ENCODE peak calls at places on chromosomes 1 and 21, in eight cellular contexts. One of them, this sample, is unnamed.

GRCh38 chr21:33909756-33910155 is 5.8 kb downstream of the ATP5PO start:
- DNase-seq in germinal center: no peak
- DNase-seq in stimulated activated CD4-positive, alpha-beta T cell treated with anti-CD3 and anti-CD28 coated beads, TNF-alpha, amount 100 ng/mL, for 24 hours: no peak
- DNase-seq in HT1080: no peak
- DNase-seq in fibroblast of lung: no peak
- DNase-seq in NAMALWA: no peak
- DNase-seq in activated gamma-delta T cell: no peak
- DNase-seq in stimulated activated CD8-positive, alpha-beta memory T cell treated with anti-CD3 and anti-CD28 coated beads, Interleukin-15, amount 100 ng/mL, for 1 hour: no peak
- DNase-seq in this sample: no peak

GRCh38 chr1:53543130-53543770 is 84.1 kb downstream of the DMRTB1 start:
- DNase-seq in germinal center: no peak
- DNase-seq in stimulated activated CD4-positive, alpha-beta T cell treated with anti-CD3 and anti-CD28 coated beads, TNF-alpha, amount 100 ng/mL, for 24 hours: no peak
- DNase-seq in HT1080: no peak
- DNase-seq in fibroblast of lung: no peak
- DNase-seq in NAMALWA: no peak
- DNase-seq in activated gamma-delta T cell: no peak
- DNase-seq in stimulated activated CD8-positive, alpha-beta memory T cell treated with anti-CD3 and anti-CD28 coated beads, Interleukin-15, amount 100 ng/mL, for 1 hour: no peak
- DNase-seq in this sample: no peak

GRCh38 chr1:1577367-1578011 is 2.8 kb upstream of the SSU72 start:
- DNase-seq in germinal center: no peak
- DNase-seq in stimulated activated CD4-positive, alpha-beta T cell treated with anti-CD3 and anti-CD28 coated beads, TNF-alpha, amount 100 ng/mL, for 24 hours: no peak
- DNase-seq in HT1080: no peak
- DNase-seq in fibroblast of lung: no peak
- DNase-seq in NAMALWA: no peak
- DNase-seq in activated gamma-delta T cell: no peak
- DNase-seq in stimulated activated CD8-positive, alpha-beta memory T cell treated with anti-CD3 and anti-CD28 coated beads, Interleukin-15, amount 100 ng/mL, for 1 hour: no peak
- DNase-seq in this sample: no peak

GRCh38 chr1:64163972-64164371 is 39.5 kb upstream of the UBE2U start:
- DNase-seq in germinal center: no peak
- DNase-seq in stimulated activated CD4-positive, alpha-beta T cell treated with anti-CD3 and anti-CD28 coated beads, TNF-alpha, amount 100 ng/mL, for 24 hours: no peak
- DNase-seq in HT1080: peak; percentile 32
- DNase-seq in fibroblast of lung: peak; percentile 71
- DNase-seq in NAMALWA: no peak
- DNase-seq in activated gamma-delta T cell: no peak
- DNase-seq in stimulated activated CD8-positive, alpha-beta memory T cell treated with anti-CD3 and anti-CD28 coated beads, Interleukin-15, amount 100 ng/mL, for 1 hour: no peak
- DNase-seq in this sample: no peak

GRCh38 chr21:37758997-37759396 is 157.3 kb downstream of the KCNJ6 start:
- DNase-seq in germinal center: peak; percentile 28
- DNase-seq in stimulated activated CD4-positive, alpha-beta T cell treated with anti-CD3 and anti-CD28 coated beads, TNF-alpha, amount 100 ng/mL, for 24 hours: peak; percentile 7
- DNase-seq in HT1080: peak; percentile 33
- DNase-seq in fibroblast of lung: peak; percentile 59
- DNase-seq in NAMALWA: peak; percentile 47
- DNase-seq in activated gamma-delta T cell: no peak
- DNase-seq in stimulated activated CD8-positive, alpha-beta memory T cell treated with anti-CD3 and anti-CD28 coated beads, Interleukin-15, amount 100 ng/mL, for 1 hour: no peak
- DNase-seq in this sample: peak; percentile 43

GRCh38 chr1:154607084-154607747 is 770 bp downstream of the ADAR start:
- DNase-seq in germinal center: no peak
- DNase-seq in stimulated activated CD4-positive, alpha-beta T cell treated with anti-CD3 and anti-CD28 coated beads, TNF-alpha, amount 100 ng/mL, for 24 hours: no peak
- DNase-seq in HT1080: peak; percentile 19
- DNase-seq in fibroblast of lung: peak; percentile 52
- DNase-seq in NAMALWA: peak; percentile 70
- DNase-seq in activated gamma-delta T cell: no peak
- DNase-seq in stimulated activated CD8-positive, alpha-beta memory T cell treated with anti-CD3 and anti-CD28 coated beads, Interleukin-15, amount 100 ng/mL, for 1 hour: peak; percentile 20
- DNase-seq in this sample: peak; percentile 42

GRCh38 chr1:236064674-236065508 is at the start of gene NID1:
- DNase-seq in germinal center: peak; percentile 26
- DNase-seq in stimulated activated CD4-positive, alpha-beta T cell treated with anti-CD3 and anti-CD28 coated beads, TNF-alpha, amount 100 ng/mL, for 24 hours: peak; percentile 14
- DNase-seq in HT1080: peak; percentile 70
- DNase-seq in fibroblast of lung: peak; percentile 88
- DNase-seq in NAMALWA: no peak
- DNase-seq in activated gamma-delta T cell: peak; percentile 16
- DNase-seq in stimulated activated CD8-positive, alpha-beta memory T cell treated with anti-CD3 and anti-CD28 coated beads, Interleukin-15, amount 100 ng/mL, for 1 hour: no peak
- DNase-seq in this sample: peak; percentile 25

GRCh38 chr1:157147906-157148717 is 9.9 kb upstream of the ETV3 start:
- DNase-seq in germinal center: no peak
- DNase-seq in stimulated activated CD4-positive, alpha-beta T cell treated with anti-CD3 and anti-CD28 coated beads, TNF-alpha, amount 100 ng/mL, for 24 hours: no peak
- DNase-seq in HT1080: peak; percentile 26
- DNase-seq in fibroblast of lung: no peak
- DNase-seq in NAMALWA: no peak
- DNase-seq in activated gamma-delta T cell: no peak
- DNase-seq in stimulated activated CD8-positive, alpha-beta memory T cell treated with anti-CD3 and anti-CD28 coated beads, Interleukin-15, amount 100 ng/mL, for 1 hour: no peak
- DNase-seq in this sample: peak; percentile 54

GRCh38 chr21:41483415-41483814 is 24.5 kb downstream of the TMPRSS2 start:
- DNase-seq in germinal center: no peak
- DNase-seq in stimulated activated CD4-positive, alpha-beta T cell treated with anti-CD3 and anti-CD28 coated beads, TNF-alpha, amount 100 ng/mL, for 24 hours: no peak
- DNase-seq in HT1080: no peak
- DNase-seq in fibroblast of lung: no peak
- DNase-seq in NAMALWA: no peak
- DNase-seq in activated gamma-delta T cell: no peak
- DNase-seq in stimulated activated CD8-positive, alpha-beta memory T cell treated with anti-CD3 and anti-CD28 coated beads, Interleukin-15, amount 100 ng/mL, for 1 hour: no peak
- DNase-seq in this sample: peak; percentile 53

GRCh38 chr1:228983231-228983660 is 248.0 kb downstream of the RHOU start:
- DNase-seq in germinal center: no peak
- DNase-seq in stimulated activated CD4-positive, alpha-beta T cell treated with anti-CD3 and anti-CD28 coated beads, TNF-alpha, amount 100 ng/mL, for 24 hours: no peak
- DNase-seq in HT1080: no peak
- DNase-seq in fibroblast of lung: no peak
- DNase-seq in NAMALWA: no peak
- DNase-seq in activated gamma-delta T cell: no peak
- DNase-seq in stimulated activated CD8-positive, alpha-beta memory T cell treated with anti-CD3 and anti-CD28 coated beads, Interleukin-15, amount 100 ng/mL, for 1 hour: no peak
- DNase-seq in this sample: no peak

GRCh38 chr1:156214024-156214748 is 1.4 kb downstream of the PMF1 start:
- DNase-seq in germinal center: no peak
- DNase-seq in stimulated activated CD4-positive, alpha-beta T cell treated with anti-CD3 and anti-CD28 coated beads, TNF-alpha, amount 100 ng/mL, for 24 hours: no peak
- DNase-seq in HT1080: peak; percentile 62
- DNase-seq in fibroblast of lung: peak; percentile 9
- DNase-seq in NAMALWA: no peak
- DNase-seq in activated gamma-delta T cell: no peak
- DNase-seq in stimulated activated CD8-positive, alpha-beta memory T cell treated with anti-CD3 and anti-CD28 coated beads, Interleukin-15, amount 100 ng/mL, for 1 hour: no peak
- DNase-seq in this sample: no peak

GRCh38 chr1:180178511-180179161 is 24.0 kb downstream of the QSOX1 start:
- DNase-seq in germinal center: peak; percentile 79
- DNase-seq in stimulated activated CD4-positive, alpha-beta T cell treated with anti-CD3 and anti-CD28 coated beads, TNF-alpha, amount 100 ng/mL, for 24 hours: peak; percentile 63
- DNase-seq in HT1080: peak; percentile 31
- DNase-seq in fibroblast of lung: peak; percentile 65
- DNase-seq in NAMALWA: peak; percentile 80
- DNase-seq in activated gamma-delta T cell: no peak
- DNase-seq in stimulated activated CD8-positive, alpha-beta memory T cell treated with anti-CD3 and anti-CD28 coated beads, Interleukin-15, amount 100 ng/mL, for 1 hour: peak; percentile 49
- DNase-seq in this sample: peak; percentile 64

GRCh38 chr1:208113036-208113435 is 131.1 kb downstream of the PLXNA2 start:
- DNase-seq in germinal center: no peak
- DNase-seq in stimulated activated CD4-positive, alpha-beta T cell treated with anti-CD3 and anti-CD28 coated beads, TNF-alpha, amount 100 ng/mL, for 24 hours: no peak
- DNase-seq in HT1080: no peak
- DNase-seq in fibroblast of lung: no peak
- DNase-seq in NAMALWA: no peak
- DNase-seq in activated gamma-delta T cell: no peak
- DNase-seq in stimulated activated CD8-positive, alpha-beta memory T cell treated with anti-CD3 and anti-CD28 coated beads, Interleukin-15, amount 100 ng/mL, for 1 hour: no peak
- DNase-seq in this sample: no peak

GRCh38 chr1:28021064-28021463 is 61.3 kb downstream of the XKR8 start:
- DNase-seq in germinal center: no peak
- DNase-seq in stimulated activated CD4-positive, alpha-beta T cell treated with anti-CD3 and anti-CD28 coated beads, TNF-alpha, amount 100 ng/mL, for 24 hours: no peak
- DNase-seq in HT1080: peak; percentile 17
- DNase-seq in fibroblast of lung: no peak
- DNase-seq in NAMALWA: no peak
- DNase-seq in activated gamma-delta T cell: no peak
- DNase-seq in stimulated activated CD8-positive, alpha-beta memory T cell treated with anti-CD3 and anti-CD28 coated beads, Interleukin-15, amount 100 ng/mL, for 1 hour: no peak
- DNase-seq in this sample: no peak

GRCh38 chr1:116147972-116148371 is 36.8 kb downstream of the MAB21L3 start:
- DNase-seq in germinal center: no peak
- DNase-seq in stimulated activated CD4-positive, alpha-beta T cell treated with anti-CD3 and anti-CD28 coated beads, TNF-alpha, amount 100 ng/mL, for 24 hours: no peak
- DNase-seq in HT1080: peak; percentile 32
- DNase-seq in fibroblast of lung: no peak
- DNase-seq in NAMALWA: no peak
- DNase-seq in activated gamma-delta T cell: no peak
- DNase-seq in stimulated activated CD8-positive, alpha-beta memory T cell treated with anti-CD3 and anti-CD28 coated beads, Interleukin-15, amount 100 ng/mL, for 1 hour: no peak
- DNase-seq in this sample: no peak

GRCh38 chr1:30036666-30037065 is 686.7 kb downstream of the MATN1 start:
- DNase-seq in germinal center: no peak
- DNase-seq in stimulated activated CD4-positive, alpha-beta T cell treated with anti-CD3 and anti-CD28 coated beads, TNF-alpha, amount 100 ng/mL, for 24 hours: no peak
- DNase-seq in HT1080: no peak
- DNase-seq in fibroblast of lung: no peak
- DNase-seq in NAMALWA: no peak
- DNase-seq in activated gamma-delta T cell: no peak
- DNase-seq in stimulated activated CD8-positive, alpha-beta memory T cell treated with anti-CD3 and anti-CD28 coated beads, Interleukin-15, amount 100 ng/mL, for 1 hour: no peak
- DNase-seq in this sample: no peak

GRCh38 chr1:36279110-36279788 is 26.9 kb upstream of the SH3D21 start:
- DNase-seq in germinal center: no peak
- DNase-seq in stimulated activated CD4-positive, alpha-beta T cell treated with anti-CD3 and anti-CD28 coated beads, TNF-alpha, amount 100 ng/mL, for 24 hours: no peak
- DNase-seq in HT1080: no peak
- DNase-seq in fibroblast of lung: peak; percentile 49
- DNase-seq in NAMALWA: no peak
- DNase-seq in activated gamma-delta T cell: no peak
- DNase-seq in stimulated activated CD8-positive, alpha-beta memory T cell treated with anti-CD3 and anti-CD28 coated beads, Interleukin-15, amount 100 ng/mL, for 1 hour: no peak
- DNase-seq in this sample: no peak